ENCODE peak calls at places on chromosomes 2 and 18, in eight cellular contexts. N is H1, U is heart right ventricle, Q is body of pancreas, H is esophagus muscularis mucosa, F is left lung, E is tibial artery, L is adrenal gland. D is an unnamed sample.

GRCh38 chr18:13292736-13293135 is 74.2 kb downstream of the LDLRAD4 start:
- DNase-seq in N (no peak), U (no peak), Q (no peak), H (no peak), F (no peak), E (no peak), L (no peak), D (no peak)

GRCh38 chr18:44788334-44788733 is 107.6 kb downstream of the SETBP1 start:
- DNase-seq in N (no peak), U (no peak), Q (no peak), H (no peak), F (no peak), E (no peak), L (no peak), D (no peak)

GRCh38 chr2:48560546-48561209 is 30.7 kb downstream of the STON1 start:
- DNase-seq in N (no peak), U (no peak), Q (no peak), H (no peak), F (no peak), E (no peak), L (no peak), D (no peak)

GRCh38 chr2:118120001-118120400 is 31.7 kb downstream of the INSIG2 start:
- DNase-seq in N (no peak), U (no peak), Q (no peak), H (no peak), F (no peak), E (no peak), L (no peak), D (no peak)

GRCh38 chr2:181675241-181675640 is 5.1 kb downstream of the NEUROD1 start:
- DNase-seq in N (no peak), U (no peak), Q (no peak), H (no peak), F (no peak), E (no peak), L (no peak), D (no peak)

GRCh38 chr2:76978064-76978463 is 544.1 kb downstream of the LRRTM4 start:
- DNase-seq in N (no peak), U (no peak), Q (no peak), H (no peak), F (no peak), E (no peak), L (no peak), D (no peak)

GRCh38 chr18:23964282-23965238 is 50.0 kb upstream of the TTC39C start:
- DNase-seq in N (no peak), U (no peak), Q (peak; percentile 25), H (peak; percentile 50), F (no peak), E (no peak), L (no peak), D (peak; percentile 67)

GRCh38 chr18:44681039-44681595 is 429 bp downstream of the SETBP1 start:
- DNase-seq in N (no peak), U (no peak), Q (no peak), H (no peak), F (no peak), E (no peak), L (no peak), D (no peak)

GRCh38 chr2:15058628-15059157 is 426.2 kb downstream of the LRATD1 start:
- DNase-seq in N (no peak), U (no peak), Q (no peak), H (peak; percentile 50), F (no peak), E (no peak), L (no peak), D (no peak)

GRCh38 chr2:130874512-130874911 is 37.8 kb downstream of the ARHGEF4 start:
- DNase-seq in N (no peak), U (no peak), Q (no peak), H (no peak), F (no peak), E (no peak), L (no peak), D (no peak)

GRCh38 chr18:26215247-26215970 is 10.8 kb upstream of the TAF4B start:
- DNase-seq in N (no peak), U (no peak), Q (no peak), H (no peak), F (no peak), E (no peak), L (no peak), D (peak; percentile 80)

GRCh38 chr2:235636471-235637005 is 142.7 kb downstream of the AGAP1 start:
- DNase-seq in N (no peak), U (no peak), Q (no peak), H (no peak), F (no peak), E (no peak), L (no peak), D (no peak)

GRCh38 chr2:17752892-17753802 is 463 bp downstream of the SMC6 start:
- DNase-seq in N (no peak), U (no peak), Q (peak; percentile 56), H (peak; percentile 91), F (no peak), E (peak; percentile 23), L (peak; percentile 39), D (no peak)

GRCh38 chr2:68775272-68775847 is 40.7 kb downstream of the ARHGAP25 start:
- DNase-seq in N (no peak), U (no peak), Q (no peak), H (no peak), F (no peak), E (no peak), L (no peak), D (no peak)

GRCh38 chr2:222895143-222895542 is 34.3 kb downstream of the ACSL3 start:
- DNase-seq in N (no peak), U (no peak), Q (no peak), H (no peak), F (no peak), E (no peak), L (no peak), D (no peak)

GRCh38 chr2:26782876-26783704 is 2.8 kb upstream of the CENPA start:
- DNase-seq in N (no peak), U (no peak), Q (no peak), H (no peak), F (no peak), E (no peak), L (no peak), D (no peak)

GRCh38 chr2:239589270-239589825 is 188.5 kb upstream of the HDAC4 start:
- DNase-seq in N (no peak), U (no peak), Q (no peak), H (no peak), F (no peak), E (no peak), L (no peak), D (no peak)

GRCh38 chr2:230735884-230736283 is 23.2 kb downstream of the CAB39 start:
- DNase-seq in N (no peak), U (no peak), Q (no peak), H (no peak), F (no peak), E (no peak), L (no peak), D (no peak)
- H3K4me1 ChIP-seq in N (peaks cover 3% of the 10 kb centered on the region), U (peaks cover 62% of the 10 kb centered on the region), Q (peaks cover 71% of the 10 kb centered on the region), H (peaks cover 80% of the 10 kb centered on the region), F (peaks cover 24% of the 10 kb centered on the region), E (peaks cover 16% of the 10 kb centered on the region), L (peaks cover 4% of the 10 kb centered on the region), D (peaks cover 95% of the 10 kb centered on the region)

DNA sequence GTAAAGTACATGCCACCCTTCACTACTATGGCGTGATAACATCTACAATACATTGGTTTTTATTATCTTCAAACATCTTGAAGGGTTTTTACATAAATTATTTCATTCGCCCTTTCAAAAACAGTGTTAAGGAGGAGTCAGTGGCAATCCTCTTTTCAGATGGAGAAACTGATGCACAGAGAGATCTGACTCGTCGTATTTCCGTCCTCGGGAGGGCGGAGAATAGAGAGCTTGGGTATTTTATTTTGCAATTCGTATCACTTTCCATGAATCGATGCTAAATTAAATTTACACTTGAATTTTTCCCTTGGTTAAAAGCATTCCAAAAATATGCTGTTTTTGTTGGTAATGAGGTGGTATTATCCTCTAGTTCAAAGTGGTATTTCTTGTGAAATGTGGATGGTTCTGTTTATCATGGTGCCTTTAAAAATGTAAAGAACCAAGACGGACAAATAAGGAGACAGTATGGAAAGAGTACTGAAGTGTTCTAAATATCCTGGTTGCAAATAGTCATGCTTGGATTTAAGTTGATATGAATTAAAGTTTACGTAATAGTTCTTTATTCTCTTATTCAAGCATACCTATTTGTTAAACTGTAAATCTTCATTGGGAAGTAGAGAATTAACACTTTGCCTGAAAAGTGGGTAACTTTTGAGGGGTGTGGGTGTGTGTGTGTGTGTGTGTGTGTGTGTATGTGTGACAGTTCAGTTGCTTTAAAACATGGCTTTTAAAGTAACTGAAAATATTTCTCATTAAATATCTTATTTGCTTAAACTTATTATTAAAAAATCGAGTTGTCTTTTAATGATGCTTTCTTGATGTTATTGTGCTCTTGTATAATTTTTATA is 5.6 kb downstream of the PHLPP1 start:
- DNase-seq in N (no peak), U (no peak), Q (no peak), H (no peak), F (no peak), E (no peak), L (no peak), D (no peak)
- H3K4me1 ChIP-seq in N (peaks cover 22% of the 10 kb centered on the region), U (peaks cover 53% of the 10 kb centered on the region), Q (peaks cover 47% of the 10 kb centered on the region), H (peaks cover 68% of the 10 kb centered on the region), F (peaks cover 7% of the 10 kb centered on the region), E (peaks cover 5% of the 10 kb centered on the region), L (peaks cover 21% of the 10 kb centered on the region), D (peaks cover 21% of the 10 kb centered on the region)

DNA sequence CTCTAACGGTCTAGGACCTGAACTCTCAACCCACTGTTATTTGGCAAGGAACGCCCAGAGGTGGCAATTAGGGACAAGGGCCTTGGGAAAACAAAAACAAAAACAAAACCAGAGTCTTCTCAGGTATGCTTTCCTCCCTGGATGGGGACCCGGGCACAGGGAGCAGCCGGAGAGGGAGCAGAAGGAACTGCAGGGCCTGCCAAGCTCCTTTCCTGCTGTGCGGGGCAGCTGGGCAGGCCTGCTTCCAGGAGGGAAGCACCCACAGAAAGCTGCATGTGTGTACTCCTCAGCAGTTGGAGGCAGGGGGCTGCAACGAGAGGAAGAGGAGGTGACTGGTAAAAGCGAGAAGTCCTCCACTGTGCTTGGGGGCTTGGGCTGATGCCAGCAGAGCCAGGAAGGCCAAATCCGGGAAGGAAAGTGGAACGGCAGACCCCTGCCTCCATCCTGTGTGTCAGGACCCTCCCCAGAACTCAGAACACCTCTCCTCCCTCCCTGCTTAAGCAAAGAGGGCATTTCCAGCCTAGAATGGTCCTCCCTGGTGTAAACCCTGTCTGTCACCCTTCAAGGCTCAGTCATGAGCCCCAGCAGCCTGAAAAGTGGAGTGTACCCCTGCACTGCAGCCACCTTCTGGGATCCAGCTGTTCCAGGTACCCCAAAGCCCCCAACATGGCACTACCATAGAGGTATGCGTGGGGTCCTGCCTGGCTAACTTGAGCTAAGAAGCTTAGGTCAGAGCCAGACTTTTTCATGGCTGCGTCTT is 56.3 kb downstream of the DNMT3A start:
- DNase-seq in N (no peak), U (no peak), Q (no peak), H (no peak), F (no peak), E (no peak), L (no peak), D (no peak)
- H3K4me1 ChIP-seq in N (peaks cover 7% of the 10 kb centered on the region), U (peaks cover 23% of the 10 kb centered on the region), Q (peaks cover 9% of the 10 kb centered on the region), H (peaks cover 24% of the 10 kb centered on the region), F (no peaks in the 10 kb centered on the region), E (no peaks in the 10 kb centered on the region), L (peaks cover 10% of the 10 kb centered on the region), D (peaks cover 43% of the 10 kb centered on the region)

DNA sequence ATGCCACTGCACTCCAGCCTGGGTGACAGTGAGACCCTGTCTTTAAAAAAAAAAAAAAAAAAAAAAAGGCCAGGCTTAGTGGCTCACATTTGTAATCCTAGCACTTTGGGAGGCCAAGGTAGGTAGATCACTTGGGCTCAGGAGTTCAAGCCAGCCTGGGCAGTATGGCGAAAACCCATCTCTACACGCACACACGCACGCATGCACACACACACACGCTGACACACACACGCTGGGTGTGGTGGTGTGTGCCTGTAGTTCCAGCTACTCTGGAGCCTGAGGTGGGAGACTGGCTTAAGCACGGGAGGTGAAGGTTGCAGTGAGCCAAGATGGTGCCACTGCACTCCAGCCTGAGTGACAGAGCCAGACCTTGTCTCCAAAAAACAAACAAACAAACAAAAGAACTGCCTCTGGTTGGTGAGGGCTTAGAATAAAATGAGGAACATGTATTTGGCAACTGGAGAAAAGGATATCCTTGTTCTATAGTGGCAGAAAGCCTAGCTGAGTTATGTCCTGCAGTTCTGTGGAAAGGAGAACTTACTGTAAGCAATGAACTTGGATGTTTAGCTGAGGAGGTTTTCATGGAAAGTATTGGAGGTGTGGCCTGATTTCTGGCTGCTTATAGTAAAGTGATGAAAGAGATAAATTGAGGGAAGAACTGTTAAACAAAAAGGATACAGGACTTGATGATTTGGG is 34.0 kb downstream of the HAT1 start:
- DNase-seq in N (no peak), U (no peak), Q (no peak), H (no peak), F (no peak), E (no peak), L (no peak), D (no peak)
- H3K4me1 ChIP-seq in N (no peaks in the 10 kb centered on the region), U (peaks cover 5% of the 10 kb centered on the region), Q (no peaks in the 10 kb centered on the region), H (peaks cover 30% of the 10 kb centered on the region), F (no peaks in the 10 kb centered on the region), E (no peaks in the 10 kb centered on the region), L (peaks cover 4% of the 10 kb centered on the region), D (peaks cover 13% of the 10 kb centered on the region)

D was measured in CD4-positive, alpha-beta memory T cell.